ENCODE peak calls at places on chromosomes 7 and 10, in four cellular contexts. G is mesothelial cell of epicardium, E is DMS79, F is MCF 10A. I is an unnamed sample.

GRCh38 chr7:140686921-140687320 is 9.6 kb upstream of the NDUFB2 start:
- DNase-seq in E (no peak), F (no peak), G (no peak), I (no peak)

GRCh38 chr10:130970341-130971122 is 341.0 kb downstream of the TCERG1L start:
- DNase-seq in F (no peak), E (no peak), G (no peak), I (no peak)

GRCh38 chr7:21367537-21367936 is 60.3 kb upstream of the SP4 start:
- DNase-seq in E (no peak), F (no peak), G (no peak), I (no peak)

GRCh38 chr7:6654842-6655610 is 17.9 kb downstream of the ZNF316 start:
- DNase-seq in G (no peak), E (no peak), F (no peak), I (no peak)

GRCh38 chr10:114681542-114681941 is 23.5 kb upstream of the ABLIM1 start:
- DNase-seq in G (no peak), F (peak; percentile 67), E (no peak), I (peak; percentile 78)

GRCh38 chr7:92603089-92603445 is 12.9 kb upstream of the FAM133B start:
- DNase-seq in F (no peak), E (no peak), G (no peak), I (no peak)

GRCh38 chr10:128875955-128876354 is 591.1 kb upstream of the MGMT start:
- DNase-seq in F (peak; percentile 88), G (peak; percentile 33), E (no peak), I (no peak)

GRCh38 chr7:142908921-142909870 is 23.7 kb upstream of the TRPV6 start:
- DNase-seq in F (peak; percentile 46), G (no peak), E (no peak), I (no peak)

GRCh38 chr10:51524041-51524440 is 175.4 kb downstream of the CSTF2T start:
- DNase-seq in E (no peak), F (no peak), G (no peak), I (peak; percentile 16)

GRCh38 chr7:9349625-9350024 is 916.2 kb downstream of the NXPH1 start:
- DNase-seq in E (no peak), F (no peak), G (no peak), I (no peak)

GRCh38 chr7:155222046-155222445 is 75.6 kb upstream of the INSIG1 start:
- DNase-seq in F (no peak), G (no peak), E (no peak), I (no peak)

GRCh38 chr10:124332426-124332825 is 86.3 kb downstream of the OAT start:
- DNase-seq in G (no peak), F (no peak), E (no peak), I (no peak)

GRCh38 chr7:141754939-141755338 is 9.0 kb upstream of the TAS2R3 start:
- DNase-seq in E (no peak), G (no peak), F (peak; percentile 53), I (peak; percentile 50)

GRCh38 chr10:127243490-127244272 is 47.3 kb upstream of the INSYN2A start:
- DNase-seq in G (no peak), E (no peak), F (peak; percentile 54), I (peak; percentile 47)

GRCh38 chr10:129658673-129659072 is 191.6 kb downstream of the MGMT start:
- DNase-seq in G (no peak), E (no peak), F (peak; percentile 8), I (no peak)

GRCh38 chr10:128473396-128473795 is 347.2 kb upstream of the MKI67 start:
- DNase-seq in F (no peak), G (no peak), E (no peak), I (no peak)

GRCh38 chr10:31291123-31291522 is 27.9 kb upstream of the ZEB1 start:
- DNase-seq in E (no peak), G (no peak), F (no peak), I (no peak)

GRCh38 chr10:72126184-72126871 is 38.0 kb upstream of the SPOCK2 start:
- DNase-seq in G (no peak), E (no peak), F (peak; percentile 59), I (peak; percentile 50)

GRCh38 chr10:111079241-111079760 is 2.5 kb downstream of the ADRA2A start:
- DNase-seq in F (no peak), G (no peak), E (no peak), I (no peak)

GRCh38 chr10:131758942-131759315 is 141.9 kb upstream of the PPP2R2D start:
- DNase-seq in F (no peak), G (no peak), E (no peak), I (no peak)

GRCh38 chr10:2282194-2282593 is 544.9 kb upstream of the ADARB2 start:
- DNase-seq in F (no peak), G (no peak), E (no peak), I (no peak)